ENCODE peak calls at places on chromosomes 3 and 15, in nine cellular contexts. Q is activated CD4-positive, alpha-beta memory T cell treated with anti-CD3 and anti-CD28 coated beads for 36 hours; D is posterior cingulate gyrus; M is frontal cortex; C is head of caudate nucleus; P is B cell; G is Right ventricle myocardium superior; Z is SHP77 treated with DMSO at 0.1 percent for 48 hours; L is H7. S is an unnamed sample.

GRCh38 chr15:97504031-97504430 is 456.5 kb upstream of the ARRDC4 start:
- DNase-seq in P (no peak), L (no peak), M (no peak), Q (no peak), D (no peak), C (no peak), Z (no peak), G (no peak), S (peak)

GRCh38 chr3:23709987-23710386 is 95.8 kb upstream of the UBE2E1 start:
- DNase-seq in G (no peak), M (no peak), Z (no peak), C (no peak), L (no peak), P (no peak), D (no peak), Q (no peak), S (no peak)

GRCh38 chr15:31102374-31103342 is 1.1 kb upstream of the TRPM1 start:
- DNase-seq in D (no peak), L (no peak), G (no peak), C (no peak), Q (no peak), M (no peak), P (no peak), Z (no peak), S (no peak)

GRCh38 chr3:178967184-178967532 is 104.5 kb downstream of the ZMAT3 start:
- DNase-seq in G (no peak), P (peak), D (no peak), L (no peak), C (peak), Q (no peak), M (no peak), Z (no peak), S (no peak)

GRCh38 chr3:49673131-49673714 is 928 bp upstream of the APEH start:
- DNase-seq in G (no peak), Z (no peak), D (no peak), L (no peak), C (no peak), Q (no peak), M (no peak), P (peak), S (no peak)

GRCh38 chr3:126925411-126926171 is 57.3 kb upstream of the PLXNA1 start:
- DNase-seq in D (no peak), C (no peak), Q (no peak), L (no peak), Z (no peak), M (no peak), G (no peak), P (no peak), S (no peak)

GRCh38 chr15:61910839-61911369 is 149.3 kb downstream of the VPS13C start:
- DNase-seq in Q (no peak), Z (no peak), D (no peak), M (no peak), L (no peak), G (no peak), P (no peak), C (no peak), S (no peak)

GRCh38 chr15:58260186-58260910 is 122.2 kb downstream of the AQP9 start:
- DNase-seq in Q (no peak), M (no peak), D (no peak), Z (peak), P (no peak), C (no peak), L (no peak), G (peak), S (no peak)

GRCh38 chr3:143750856-143751255 is 97.4 kb downstream of the SLC9A9 start:
- DNase-seq in C (no peak), Q (no peak), L (no peak), G (no peak), P (no peak), D (no peak), M (no peak), Z (no peak), S (no peak)

GRCh38 chr3:156174229-156174847 is 54.0 kb downstream of the KCNAB1 start:
- DNase-seq in G (no peak), M (no peak), P (no peak), Q (no peak), L (peak), D (no peak), Z (peak), C (peak), S (peak)

GRCh38 chr3:58093573-58094195 is 85.5 kb downstream of the FLNB start:
- DNase-seq in G (no peak), M (no peak), P (no peak), L (no peak), D (no peak), C (peak), Z (no peak), Q (no peak), S (peak)

GRCh38 chr15:76942331-76942730 is 10.8 kb downstream of the RCN2 start:
- DNase-seq in Z (no peak), Q (no peak), L (no peak), M (no peak), D (no peak), G (no peak), C (no peak), P (no peak), S (no peak)

GRCh38 chr3:177358968-177359600 is 161.8 kb upstream of the TBL1XR1 start:
- DNase-seq in D (peak), L (peak), M (no peak), C (peak), Q (peak), Z (peak), P (no peak), G (peak), S (no peak)

GRCh38 chr15:51536965-51537574 is 85.5 kb downstream of the DMXL2 start:
- DNase-seq in Z (no peak), L (peak), G (no peak), M (no peak), C (no peak), P (no peak), Q (no peak), D (no peak), S (peak)

S was measured in hepatic stellate cell.